ENCODE peak calls at places on chromosomes 6 and 20, in eight cellular contexts. P, B, G, A, K, Z, D and W are unnamed samples.

GRCh38 chr6:159981171-159981571 is 12.3 kb downstream of the IGF2R start:
- DNase-seq in B (no peak), A (no peak), K (no peak), G (no peak), P (no peak), Z (no peak), D (no peak), W (no peak)

GRCh38 chr20:34083137-34083536 is 28.9 kb downstream of the EIF2S2 start:
- DNase-seq in A (peak; percentile 38), G (peak; percentile 41), K (no peak), B (peak; percentile 44), Z (no peak), D (peak; percentile 68), P (peak; percentile 75), W (peak; percentile 77)

GRCh38 chr20:63519765-63520593 is 586 bp upstream of the PPDPF start:
- DNase-seq in K (peak; percentile 87), B (peak; percentile 74), Z (no peak), G (no peak), D (peak; percentile 52), P (no peak), A (no peak), W (peak; percentile 34)

GRCh38 chr6:16722616-16723015 is 38.6 kb downstream of the ATXN1 start:
- DNase-seq in G (no peak), Z (no peak), P (no peak), A (no peak), B (no peak), K (no peak), D (no peak), W (no peak)

GRCh38 chr20:5531318-5532081 is 214.7 kb upstream of the PROKR2 start:
- DNase-seq in D (no peak), B (no peak), A (no peak), Z (no peak), K (no peak), P (no peak), G (no peak), W (no peak)

GRCh38 chr6:125020385-125020784 is 58.1 kb downstream of the RNF217 start:
- DNase-seq in B (no peak), A (no peak), Z (no peak), D (no peak), K (no peak), P (no peak), G (no peak), W (no peak)

GRCh38 chr6:137159912-137160311 is 13.5 kb downstream of the IL22RA2 start:
- DNase-seq in A (no peak), G (no peak), B (no peak), Z (no peak), D (no peak), P (no peak), K (no peak), W (no peak)

GRCh38 chr6:20085817-20086216 is 126.5 kb downstream of the MBOAT1 start:
- DNase-seq in A (no peak), B (no peak), D (no peak), K (no peak), G (no peak), Z (no peak), P (no peak), W (no peak)

GRCh38 chr6:32700391-32701040 is 34.1 kb upstream of the HLA-DQB1 start:
- DNase-seq in G (no peak), K (peak; percentile 52), B (peak; percentile 17), P (no peak), Z (peak; percentile 38), A (no peak), D (peak; percentile 28), W (peak; percentile 39)

GRCh38 chr20:62505337-62506045 is 29.7 kb upstream of the GATA5 start:
- DNase-seq in G (no peak), A (no peak), B (no peak), D (no peak), Z (no peak), K (no peak), P (no peak), W (no peak)

GRCh38 chr6:104218132-104218531 is 641.6 kb downstream of the HACE1 start:
- DNase-seq in G (no peak), K (no peak), A (no peak), Z (no peak), P (no peak), D (no peak), B (no peak), W (no peak)

GRCh38 chr6:170250451-170250850 is 40.4 kb downstream of the DLL1 start:
- DNase-seq in A (no peak), Z (no peak), P (no peak), K (no peak), D (no peak), G (no peak), B (no peak), W (no peak)

GRCh38 chr6:18632670-18633410 is 245.7 kb downstream of the RNF144B start:
- DNase-seq in P (no peak), B (no peak), K (no peak), D (no peak), G (no peak), A (no peak), Z (no peak), W (no peak)

GRCh38 chr6:29651413-29652197 is 5.3 kb upstream of the MOG start:
- DNase-seq in B (no peak), K (peak; percentile 54), A (no peak), P (no peak), G (no peak), Z (peak; percentile 46), D (no peak), W (no peak)

GRCh38 chr6:33987531-33988021 is 158.3 kb downstream of the GRM4 start:
- DNase-seq in B (no peak), Z (no peak), P (peak; percentile 76), D (peak; percentile 26), K (no peak), G (no peak), A (no peak), W (no peak)

GRCh38 chr6:110093981-110094380 is 85.5 kb downstream of the WASF1 start:
- DNase-seq in G (no peak), K (no peak), D (no peak), P (no peak), B (no peak), A (no peak), Z (no peak), W (no peak)

GRCh38 chr6:53326372-53327016 is 22.3 kb downstream of the ELOVL5 start:
- DNase-seq in Z (no peak), D (peak; percentile 50), G (no peak), A (no peak), B (peak; percentile 30), K (no peak), P (no peak), W (peak; percentile 54)

GRCh38 chr6:25027221-25027916 is 91.6 kb upstream of the RIPOR2 start:
- DNase-seq in D (no peak), Z (peak; percentile 92), G (no peak), K (no peak), B (no peak), P (peak; percentile 39), A (no peak), W (no peak)

GRCh38 chr20:14919473-14920157 is 582.2 kb upstream of the FLRT3 start:
- DNase-seq in G (no peak), P (peak; percentile 53), K (no peak), Z (no peak), A (no peak), B (no peak), D (peak; percentile 8), W (no peak)

GRCh38 chr6:54958446-54958845 is 111.9 kb downstream of the FAM83B start:
- DNase-seq in D (no peak), K (no peak), Z (peak; percentile 54), B (no peak), P (no peak), A (no peak), G (no peak), W (no peak)

GRCh38 chr6:55882731-55883595 is 7.6 kb upstream of the BMP5 start:
- DNase-seq in D (no peak), P (no peak), K (no peak), A (no peak), Z (no peak), B (no peak), G (no peak), W (no peak)

DNA sequence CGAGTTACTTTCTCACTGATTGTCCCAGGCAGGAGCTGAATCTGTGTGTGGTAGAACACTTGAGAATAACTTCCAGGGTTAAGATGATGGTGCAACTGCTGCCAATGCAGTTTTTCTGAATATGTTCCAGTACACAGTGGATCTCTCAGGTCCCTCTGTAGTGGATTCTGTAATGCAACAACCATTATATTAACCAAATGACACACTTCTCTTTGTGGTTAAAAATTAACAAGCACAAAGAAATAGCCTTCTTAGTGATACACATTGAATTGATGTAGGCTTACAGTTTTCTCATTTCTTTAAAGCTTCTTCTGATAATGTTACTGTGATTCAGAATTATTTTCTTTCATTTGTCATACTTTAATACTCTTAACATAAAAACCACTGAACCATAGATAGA is 383.8 kb downstream of the ADGRB3 start:
- DNase-seq in K (no peak), Z (no peak), A (no peak), B (no peak), G (no peak), P (no peak), D (no peak), W (no peak)
- TF ChIP-seq CTCF in K (no peak), Z (no peak), A (no peak), B (no peak), G (no peak), P (no peak), D (no peak), W (no peak)

GRCh38 chr6:157107915-157108651 is 215.2 kb downstream of the TMEM242 start:
- DNase-seq in D (no peak), G (no peak), P (no peak), A (no peak), K (peak; percentile 57), Z (no peak), B (no peak), W (no peak)
- H3K4me3 ChIP-seq in D (no peak overlapping the region), G (no peak overlapping the region), P (no peak overlapping the region), A (no peak overlapping the region), K (peak overlapping the region; percentile 32), Z (no peak overlapping the region), B (no peak overlapping the region), W (no peak overlapping the region)

DNA sequence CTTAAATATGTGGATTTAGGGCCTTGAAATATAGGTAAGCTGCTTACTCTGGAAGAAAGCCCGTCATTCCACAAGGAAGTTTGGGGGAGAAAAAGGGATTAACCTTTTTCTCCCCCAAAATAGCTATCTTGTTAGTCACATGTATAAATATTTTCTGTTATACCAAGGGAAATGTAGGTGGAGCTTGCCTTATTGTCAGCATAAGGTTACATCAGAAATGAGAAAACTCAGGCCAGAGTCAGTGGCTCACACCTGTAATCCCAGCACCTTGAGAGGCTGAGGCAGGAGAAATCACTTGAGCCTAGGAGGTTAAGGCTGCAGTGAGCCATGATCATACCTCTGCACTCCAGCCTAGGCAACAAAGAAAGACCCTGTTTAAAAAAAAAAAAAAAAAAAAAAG is 129.9 kb downstream of the LRFN2 start:
- DNase-seq in D (no peak), P (no peak), B (no peak), G (no peak), K (no peak), Z (no peak), A (no peak), W (no peak)
- H3K9me3 ChIP-seq in D (no peaks in the 10 kb centered on the region), P (no peaks in the 10 kb centered on the region), B (no peaks in the 10 kb centered on the region), G (no peaks in the 10 kb centered on the region), K (no peaks in the 10 kb centered on the region), Z (no peaks in the 10 kb centered on the region), A (no peaks in the 10 kb centered on the region), W (no peaks in the 10 kb centered on the region)

DNA sequence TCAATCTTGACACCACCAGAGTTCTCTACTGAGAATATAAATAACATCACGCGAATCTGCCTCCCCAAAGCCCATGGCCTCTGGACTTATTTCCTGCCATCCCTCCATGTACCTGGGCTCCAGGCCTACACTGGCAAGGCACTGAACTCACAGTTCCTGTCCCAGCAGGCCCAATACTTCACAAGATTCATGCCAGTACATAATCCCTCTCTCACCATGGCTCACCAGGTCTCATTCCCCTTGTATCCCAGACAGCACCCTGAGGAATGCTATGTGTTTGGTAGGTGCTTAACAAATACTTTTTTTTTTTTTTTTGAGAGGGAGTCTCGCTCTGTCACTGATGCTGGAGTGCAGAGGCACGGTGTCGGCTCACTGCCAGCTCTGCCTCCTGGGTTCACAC is 1.9 kb downstream of the KIF16B start:
- DNase-seq in K (no peak), B (no peak), Z (no peak), P (no peak), D (peak; percentile 35), A (no peak), G (no peak), W (no peak)
- TF ChIP-seq CTCF in K (no peak), B (no peak), Z (no peak), P (no peak), D (no peak), A (no peak), G (no peak), W (no peak)